ENCODE peak calls at places on chromosomes 11 and 22, in eight cellular contexts. R is GM12891, H is stomach, P is HL-60, O is HCT116, F is H1, Y is transverse colon, V is endothelial cell of umbilical vein. Z is an unnamed sample.
A peak's percentile ranks its signal among the peaks of the same experiment; 100 is the strongest.

GRCh38 chr11:62588966-62589637 is 2.2 kb downstream of the TUT1 start:
- DNase-seq in O (no peak), H (no peak), Y (no peak), V (peak; percentile 50), R (no peak), F (no peak), P (no peak), Z (no peak)

GRCh38 chr11:125167954-125168821 is 3.6 kb downstream of the PKNOX2 start:
- DNase-seq in H (peak; percentile 38), V (no peak), Y (no peak), O (no peak), R (no peak), P (no peak), F (no peak), Z (no peak)

GRCh38 chr11:2804701-2805387 is 80.7 kb downstream of the CDKN1C start:
- DNase-seq in P (no peak), V (peak; percentile 6), H (peak; percentile 21), R (no peak), O (no peak), F (peak; percentile 44), Y (peak; percentile 6), Z (peak; percentile 27)

GRCh38 chr11:7611411-7611810 is 61.9 kb downstream of the CYB5R2 start:
- DNase-seq in F (no peak), O (no peak), H (no peak), P (no peak), Y (no peak), V (no peak), R (no peak), Z (no peak)

GRCh38 chr11:35683728-35684339 is 21.3 kb downstream of the TRIM44 start:
- DNase-seq in P (no peak), F (no peak), O (no peak), R (no peak), V (no peak), H (no peak), Y (no peak), Z (no peak)

GRCh38 chr22:46934746-46935491 is 172.5 kb downstream of the TBC1D22A start:
- DNase-seq in F (peak; percentile 42), H (no peak), V (peak; percentile 81), R (no peak), O (peak; percentile 76), P (peak; percentile 27), Y (peak; percentile 30), Z (no peak)

GRCh38 chr11:41316726-41317125 is 142.7 kb downstream of the LRRC4C start:
- DNase-seq in F (no peak), V (no peak), O (no peak), H (no peak), P (no peak), R (no peak), Y (no peak), Z (no peak)

GRCh38 chr11:129249923-129250322 is 57.8 kb upstream of the ARHGAP32 start:
- DNase-seq in F (no peak), P (no peak), Y (no peak), R (no peak), V (no peak), O (no peak), H (no peak), Z (no peak)

GRCh38 chr11:28566643-28567042 is 458.5 kb downstream of the METTL15 start:
- DNase-seq in P (no peak), Y (peak; percentile 13), R (no peak), O (peak; percentile 52), V (peak; percentile 92), F (peak; percentile 50), H (peak; percentile 56), Z (no peak)

GRCh38 chr11:70645537-70645936 is 247.2 kb downstream of the CTTN start:
- DNase-seq in O (no peak), R (no peak), F (no peak), Y (no peak), V (no peak), H (no peak), P (no peak), Z (no peak)

GRCh38 chr22:41197808-41198585 is 7.1 kb upstream of the L3MBTL2 start:
- DNase-seq in V (peak; percentile 73), Y (peak; percentile 56), H (peak; percentile 50), P (peak; percentile 61), R (no peak), F (no peak), O (no peak), Z (peak; percentile 40)

GRCh38 chr11:100639140-100639539 is 47.9 kb upstream of the ARHGAP42 start:
- DNase-seq in F (no peak), R (no peak), P (no peak), V (peak; percentile 71), Y (no peak), H (peak; percentile 31), O (no peak), Z (no peak)

GRCh38 chr11:29634248-29634647 is 382.6 kb downstream of the KCNA4 start:
- DNase-seq in H (no peak), V (peak; percentile 29), P (no peak), O (no peak), R (no peak), F (no peak), Y (no peak), Z (no peak)

GRCh38 chr11:128572965-128573364 is 14.4 kb downstream of the ETS1 start:
- DNase-seq in H (no peak), Y (no peak), P (no peak), F (no peak), V (no peak), R (no peak), O (no peak), Z (no peak)

GRCh38 chr11:102946237-102946636 is 9.3 kb downstream of the MMP13 start:
- DNase-seq in V (no peak), H (no peak), O (no peak), R (no peak), F (no peak), P (no peak), Y (no peak), Z (no peak)
- TF ChIP-seq POLR2AphosphoS5 in V (no peak), H (no peak), O (no peak), R (no peak), F (no peak), P (no peak), Y (no peak), Z (no peak)

DNA sequence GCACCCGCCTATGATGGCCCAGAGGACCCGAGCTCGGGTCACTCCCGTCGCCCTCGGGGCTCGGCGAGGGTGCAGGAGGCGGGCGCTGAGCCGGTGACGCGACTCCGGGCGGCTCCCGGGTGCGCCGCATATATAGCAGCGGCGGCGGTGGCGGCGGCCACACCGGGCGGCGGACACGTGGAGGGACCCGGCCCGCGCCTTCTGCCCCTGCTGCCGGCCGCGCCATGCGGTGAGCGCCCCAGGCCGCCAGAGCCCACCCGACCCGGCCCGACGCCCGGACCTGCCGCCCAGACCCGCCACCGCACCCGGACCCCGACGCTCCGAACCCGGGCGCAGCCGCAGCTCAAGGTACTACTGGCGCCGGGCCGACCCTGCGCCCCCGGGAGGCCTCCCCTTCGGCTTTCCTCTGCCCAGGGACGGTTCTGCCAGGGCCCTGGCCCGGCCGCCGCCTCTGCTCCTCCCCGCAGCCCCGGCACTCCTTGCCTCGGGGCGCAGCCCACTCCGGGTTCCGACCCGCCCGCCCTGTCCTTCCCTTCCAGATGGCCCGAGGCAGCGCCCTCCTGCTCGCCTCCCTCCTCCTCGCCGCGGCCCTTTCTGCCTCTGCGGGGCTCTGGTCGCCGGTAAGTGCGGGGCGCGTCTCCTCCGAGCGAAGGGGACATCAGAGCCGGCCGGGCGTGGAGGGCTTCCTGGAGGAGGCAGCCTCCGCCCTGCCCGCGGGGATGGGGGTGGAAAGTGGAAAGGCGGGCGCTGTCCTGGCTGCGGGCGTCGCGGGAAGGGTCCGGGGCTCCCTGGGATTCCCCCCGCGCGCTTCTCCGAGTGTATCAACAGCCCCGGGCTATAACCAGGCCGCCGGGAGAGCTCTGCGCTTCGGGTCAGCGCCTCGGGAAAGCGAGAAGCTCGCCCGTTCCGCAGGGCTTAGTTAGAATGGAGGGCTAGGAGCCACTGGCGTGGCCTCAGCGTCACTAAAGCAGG is at the start of gene GAL:
- DNase-seq in Y (no peak), O (no peak), H (no peak), P (no peak), F (no peak), V (no peak), R (no peak), Z (no peak)
- TF ChIP-seq POLR2AphosphoS5 in Y (no peak), O (peak; percentile 77), H (no peak), P (no peak), F (no peak), V (no peak), R (no peak), Z (no peak)

DNA sequence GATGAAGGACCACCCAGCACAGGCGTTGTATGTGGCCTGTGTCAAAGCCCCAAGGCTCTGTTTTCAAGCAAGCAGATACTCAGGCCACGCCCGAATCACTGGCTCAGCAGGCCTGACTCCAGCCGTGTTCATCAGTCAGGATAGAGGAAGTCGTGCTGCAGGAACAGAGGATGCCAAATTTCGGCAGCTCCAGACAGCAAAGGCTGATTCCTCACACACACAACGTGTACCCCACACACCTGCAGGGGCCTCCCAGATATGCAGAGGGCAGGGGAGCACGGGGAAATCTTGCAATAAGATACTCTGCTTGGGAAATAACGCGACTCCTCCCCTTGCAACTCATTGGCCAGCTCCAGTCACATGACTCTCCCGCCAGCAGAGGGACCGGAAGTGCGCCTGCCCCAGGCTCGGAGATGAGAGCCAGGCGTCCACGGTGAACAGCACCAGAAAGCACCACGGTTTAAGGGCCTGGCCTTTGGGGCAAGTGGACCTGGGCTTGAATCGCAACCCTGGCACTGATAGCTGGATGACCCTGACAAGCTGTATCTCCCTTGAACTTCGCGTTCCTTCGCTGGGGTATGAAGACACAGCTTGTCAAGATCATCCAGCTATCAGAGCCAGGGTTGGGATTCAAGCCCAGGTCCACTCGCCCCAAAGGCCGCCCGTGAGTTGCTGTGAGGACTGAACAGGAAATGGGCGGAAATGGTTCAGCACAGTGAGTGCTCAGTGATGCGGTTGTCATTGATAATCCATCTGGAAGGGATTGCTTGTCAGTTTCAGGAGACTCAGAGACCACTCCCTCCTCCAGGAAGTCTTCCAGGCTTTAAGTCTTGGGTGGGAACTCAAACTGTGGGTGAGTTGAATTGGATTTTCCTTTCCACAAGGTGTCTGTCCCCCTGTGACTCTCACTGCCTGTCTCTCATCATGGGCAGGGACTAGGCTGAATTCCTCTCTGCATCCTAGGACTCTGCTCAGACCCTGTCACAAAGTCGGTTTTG is 88.5 kb downstream of the MYEOV start:
- DNase-seq in V (no peak), O (peak; percentile 70), H (peak; percentile 27), F (peak; percentile 63), R (no peak), Y (peak; percentile 32), P (peak; percentile 88), Z (no peak)
- TF ChIP-seq POLR2AphosphoS5 in V (no peak), O (peak; percentile 92), H (no peak), F (no peak), R (no peak), Y (no peak), P (peak; percentile 57), Z (no peak)

DNA sequence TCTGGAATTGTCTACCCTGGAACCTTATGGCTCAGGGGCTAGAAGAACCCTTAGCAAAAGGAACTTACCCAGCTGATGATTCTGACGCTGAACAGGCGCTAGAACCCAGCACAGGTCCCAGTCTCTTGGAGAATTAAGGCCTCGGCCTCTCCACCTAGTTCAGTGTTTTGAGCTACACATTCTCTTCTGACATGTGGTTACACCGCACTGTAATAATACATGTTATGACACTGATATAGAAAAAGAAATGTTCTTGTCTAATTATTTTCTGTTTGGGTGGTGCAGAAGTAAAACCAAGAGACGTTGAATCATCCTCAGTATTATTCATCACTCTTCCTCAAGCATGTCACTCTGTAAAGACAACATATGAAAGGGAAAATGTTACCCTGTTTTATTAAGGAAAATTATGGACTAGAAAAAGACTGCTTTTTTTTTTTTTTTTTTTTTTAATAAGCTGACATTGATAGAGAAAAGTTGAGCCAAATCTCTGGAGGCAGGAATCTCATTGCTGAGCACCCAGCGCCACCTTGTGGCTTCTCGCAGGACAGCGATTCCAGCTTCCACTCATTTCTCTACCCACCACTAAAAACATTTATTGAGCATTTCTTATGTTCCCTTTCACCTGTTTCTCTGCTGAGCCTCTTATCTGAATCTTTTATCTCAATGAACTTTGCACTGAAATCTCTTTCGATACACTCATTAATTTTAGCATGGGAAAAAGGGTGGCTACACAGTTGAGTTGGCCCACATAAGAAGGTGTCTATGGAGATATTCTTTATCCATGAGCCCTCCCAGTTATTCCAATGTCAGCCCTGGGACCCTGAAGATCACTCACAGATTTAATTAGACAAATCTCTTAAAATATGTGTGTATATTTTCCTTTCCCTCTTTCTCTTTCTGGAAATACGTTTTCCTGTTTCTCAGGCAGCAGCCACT is 12.6 kb upstream of the APLNR start:
- DNase-seq in Y (peak; percentile 75), H (peak; percentile 71), V (peak; percentile 76), R (no peak), P (peak; percentile 36), O (peak; percentile 27), F (peak; percentile 87), Z (peak; percentile 54)
- TF ChIP-seq POLR2AphosphoS5 in Y (no peak), H (no peak), V (no peak), R (no peak), P (no peak), O (no peak), F (no peak), Z (no peak)